ENCODE peak calls at places on chromosome 1, in five cellular contexts. One of them, this sample, is unnamed.

GRCh38 chr1:241822846-241823245 is 25.2 kb upstream of the EXO1 start:
- DNase-seq in body of pancreas: no peak
- DNase-seq in stimulated activated CD8-positive, alpha-beta memory T cell treated with anti-CD3 and anti-CD28 coated beads, Interleukin-4, amount 100 ng/mL, for 24 hours: no peak
- DNase-seq in T-cell: no peak
- DNase-seq in activated naive CD8-positive, alpha-beta T cell treated with anti-CD3 and anti-CD28 coated beads for 36 hours: no peak
- DNase-seq in this sample: no peak

GRCh38 chr1:9086796-9087195 is 17.4 kb upstream of the SLC2A5 start:
- DNase-seq in T-cell: no peak
- DNase-seq in stimulated activated CD8-positive, alpha-beta memory T cell treated with anti-CD3 and anti-CD28 coated beads, Interleukin-4, amount 100 ng/mL, for 24 hours: no peak
- DNase-seq in activated naive CD8-positive, alpha-beta T cell treated with anti-CD3 and anti-CD28 coated beads for 36 hours: no peak
- DNase-seq in body of pancreas: no peak
- DNase-seq in this sample: no peak

GRCh38 chr1:75396258-75396657 is 214.7 kb downstream of the SLC44A5 start:
- DNase-seq in activated naive CD8-positive, alpha-beta T cell treated with anti-CD3 and anti-CD28 coated beads for 36 hours: no peak
- DNase-seq in body of pancreas: no peak
- DNase-seq in T-cell: no peak
- DNase-seq in stimulated activated CD8-positive, alpha-beta memory T cell treated with anti-CD3 and anti-CD28 coated beads, Interleukin-4, amount 100 ng/mL, for 24 hours: no peak
- DNase-seq in this sample: no peak

GRCh38 chr1:10628685-10629084 is 153.9 kb downstream of the PEX14 start:
- DNase-seq in body of pancreas: peak
- DNase-seq in activated naive CD8-positive, alpha-beta T cell treated with anti-CD3 and anti-CD28 coated beads for 36 hours: no peak
- DNase-seq in stimulated activated CD8-positive, alpha-beta memory T cell treated with anti-CD3 and anti-CD28 coated beads, Interleukin-4, amount 100 ng/mL, for 24 hours: no peak
- DNase-seq in T-cell: no peak
- DNase-seq in this sample: no peak

GRCh38 chr1:34538481-34538880 is 216.4 kb upstream of the GJB5 start:
- DNase-seq in T-cell: no peak
- DNase-seq in activated naive CD8-positive, alpha-beta T cell treated with anti-CD3 and anti-CD28 coated beads for 36 hours: no peak
- DNase-seq in body of pancreas: no peak
- DNase-seq in stimulated activated CD8-positive, alpha-beta memory T cell treated with anti-CD3 and anti-CD28 coated beads, Interleukin-4, amount 100 ng/mL, for 24 hours: no peak
- DNase-seq in this sample: no peak

GRCh38 chr1:6470132-6471085 is 4.4 kb upstream of the TNFRSF25 start:
- DNase-seq in body of pancreas: no peak
- DNase-seq in T-cell: no peak
- DNase-seq in activated naive CD8-positive, alpha-beta T cell treated with anti-CD3 and anti-CD28 coated beads for 36 hours: no peak
- DNase-seq in stimulated activated CD8-positive, alpha-beta memory T cell treated with anti-CD3 and anti-CD28 coated beads, Interleukin-4, amount 100 ng/mL, for 24 hours: no peak
- DNase-seq in this sample: no peak

GRCh38 chr1:185821612-185822385 is 87.6 kb downstream of the HMCN1 start:
- DNase-seq in activated naive CD8-positive, alpha-beta T cell treated with anti-CD3 and anti-CD28 coated beads for 36 hours: no peak
- DNase-seq in body of pancreas: no peak
- DNase-seq in stimulated activated CD8-positive, alpha-beta memory T cell treated with anti-CD3 and anti-CD28 coated beads, Interleukin-4, amount 100 ng/mL, for 24 hours: no peak
- DNase-seq in T-cell: no peak
- DNase-seq in this sample: no peak

GRCh38 chr1:154453155-154453554 is 48.0 kb downstream of the IL6R start:
- DNase-seq in T-cell: no peak
- DNase-seq in body of pancreas: no peak
- DNase-seq in activated naive CD8-positive, alpha-beta T cell treated with anti-CD3 and anti-CD28 coated beads for 36 hours: no peak
- DNase-seq in stimulated activated CD8-positive, alpha-beta memory T cell treated with anti-CD3 and anti-CD28 coated beads, Interleukin-4, amount 100 ng/mL, for 24 hours: no peak
- DNase-seq in this sample: no peak

GRCh38 chr1:234582626-234583354 is 27.2 kb downstream of the IRF2BP2 start:
- DNase-seq in stimulated activated CD8-positive, alpha-beta memory T cell treated with anti-CD3 and anti-CD28 coated beads, Interleukin-4, amount 100 ng/mL, for 24 hours: no peak
- DNase-seq in body of pancreas: no peak
- DNase-seq in T-cell: no peak
- DNase-seq in activated naive CD8-positive, alpha-beta T cell treated with anti-CD3 and anti-CD28 coated beads for 36 hours: no peak
- DNase-seq in this sample: no peak

GRCh38 chr1:187517508-187517907 is 688.8 kb downstream of the PLA2G4A start:
- DNase-seq in T-cell: no peak
- DNase-seq in body of pancreas: peak
- DNase-seq in stimulated activated CD8-positive, alpha-beta memory T cell treated with anti-CD3 and anti-CD28 coated beads, Interleukin-4, amount 100 ng/mL, for 24 hours: no peak
- DNase-seq in activated naive CD8-positive, alpha-beta T cell treated with anti-CD3 and anti-CD28 coated beads for 36 hours: no peak
- DNase-seq in this sample: no peak

GRCh38 chr1:153919879-153920852 is 2.6 kb downstream of the GATAD2B start:
- DNase-seq in stimulated activated CD8-positive, alpha-beta memory T cell treated with anti-CD3 and anti-CD28 coated beads, Interleukin-4, amount 100 ng/mL, for 24 hours: no peak
- DNase-seq in T-cell: no peak
- DNase-seq in body of pancreas: no peak
- DNase-seq in activated naive CD8-positive, alpha-beta T cell treated with anti-CD3 and anti-CD28 coated beads for 36 hours: peak
- DNase-seq in this sample: no peak

GRCh38 chr1:170707959-170708666 is 44.2 kb downstream of the PRRX1 start:
- DNase-seq in T-cell: no peak
- DNase-seq in stimulated activated CD8-positive, alpha-beta memory T cell treated with anti-CD3 and anti-CD28 coated beads, Interleukin-4, amount 100 ng/mL, for 24 hours: no peak
- DNase-seq in activated naive CD8-positive, alpha-beta T cell treated with anti-CD3 and anti-CD28 coated beads for 36 hours: no peak
- DNase-seq in body of pancreas: no peak
- DNase-seq in this sample: no peak

GRCh38 chr1:205074513-205074912 is 9.7 kb downstream of the TMEM81 start:
- DNase-seq in activated naive CD8-positive, alpha-beta T cell treated with anti-CD3 and anti-CD28 coated beads for 36 hours: no peak
- DNase-seq in T-cell: no peak
- DNase-seq in body of pancreas: no peak
- DNase-seq in stimulated activated CD8-positive, alpha-beta memory T cell treated with anti-CD3 and anti-CD28 coated beads, Interleukin-4, amount 100 ng/mL, for 24 hours: no peak
- DNase-seq in this sample: no peak

GRCh38 chr1:226714148-226714547 is 24.9 kb downstream of the ITPKB start:
- DNase-seq in activated naive CD8-positive, alpha-beta T cell treated with anti-CD3 and anti-CD28 coated beads for 36 hours: no peak
- DNase-seq in stimulated activated CD8-positive, alpha-beta memory T cell treated with anti-CD3 and anti-CD28 coated beads, Interleukin-4, amount 100 ng/mL, for 24 hours: no peak
- DNase-seq in body of pancreas: no peak
- DNase-seq in T-cell: no peak
- DNase-seq in this sample: no peak

GRCh38 chr1:41397943-41398342 is 36.7 kb downstream of the FOXO6 start:
- DNase-seq in activated naive CD8-positive, alpha-beta T cell treated with anti-CD3 and anti-CD28 coated beads for 36 hours: no peak
- DNase-seq in stimulated activated CD8-positive, alpha-beta memory T cell treated with anti-CD3 and anti-CD28 coated beads, Interleukin-4, amount 100 ng/mL, for 24 hours: no peak
- DNase-seq in T-cell: no peak
- DNase-seq in body of pancreas: no peak
- DNase-seq in this sample: no peak

GRCh38 chr1:235703516-235703915 is 53.9 kb upstream of the GNG4 start:
- DNase-seq in stimulated activated CD8-positive, alpha-beta memory T cell treated with anti-CD3 and anti-CD28 coated beads, Interleukin-4, amount 100 ng/mL, for 24 hours: no peak
- DNase-seq in activated naive CD8-positive, alpha-beta T cell treated with anti-CD3 and anti-CD28 coated beads for 36 hours: no peak
- DNase-seq in body of pancreas: no peak
- DNase-seq in T-cell: no peak
- DNase-seq in this sample: no peak

GRCh38 chr1:157069596-157069995 is 24.1 kb upstream of the ARHGEF11 start:
- DNase-seq in activated naive CD8-positive, alpha-beta T cell treated with anti-CD3 and anti-CD28 coated beads for 36 hours: no peak
- DNase-seq in stimulated activated CD8-positive, alpha-beta memory T cell treated with anti-CD3 and anti-CD28 coated beads, Interleukin-4, amount 100 ng/mL, for 24 hours: no peak
- DNase-seq in T-cell: no peak
- DNase-seq in body of pancreas: no peak
- DNase-seq in this sample: no peak

GRCh38 chr1:167249702-167250101 is 29.0 kb downstream of the POU2F1 start:
- DNase-seq in activated naive CD8-positive, alpha-beta T cell treated with anti-CD3 and anti-CD28 coated beads for 36 hours: no peak
- DNase-seq in body of pancreas: no peak
- DNase-seq in T-cell: no peak
- DNase-seq in stimulated activated CD8-positive, alpha-beta memory T cell treated with anti-CD3 and anti-CD28 coated beads, Interleukin-4, amount 100 ng/mL, for 24 hours: no peak
- DNase-seq in this sample: no peak

GRCh38 chr1:3624194-3625136 is at the start of gene TPRG1L:
- DNase-seq in stimulated activated CD8-positive, alpha-beta memory T cell treated with anti-CD3 and anti-CD28 coated beads, Interleukin-4, amount 100 ng/mL, for 24 hours: peak
- DNase-seq in activated naive CD8-positive, alpha-beta T cell treated with anti-CD3 and anti-CD28 coated beads for 36 hours: peak
- DNase-seq in body of pancreas: peak
- DNase-seq in T-cell: peak
- DNase-seq in this sample: peak

GRCh38 chr1:214143015-214143775 is 137.8 kb upstream of the SMYD2 start:
- DNase-seq in activated naive CD8-positive, alpha-beta T cell treated with anti-CD3 and anti-CD28 coated beads for 36 hours: no peak
- DNase-seq in body of pancreas: no peak
- DNase-seq in stimulated activated CD8-positive, alpha-beta memory T cell treated with anti-CD3 and anti-CD28 coated beads, Interleukin-4, amount 100 ng/mL, for 24 hours: no peak
- DNase-seq in T-cell: no peak
- DNase-seq in this sample: no peak

GRCh38 chr1:21260405-21261129 is 29.7 kb downstream of the ECE1 start:
- DNase-seq in body of pancreas: no peak
- DNase-seq in stimulated activated CD8-positive, alpha-beta memory T cell treated with anti-CD3 and anti-CD28 coated beads, Interleukin-4, amount 100 ng/mL, for 24 hours: no peak
- DNase-seq in T-cell: no peak
- DNase-seq in activated naive CD8-positive, alpha-beta T cell treated with anti-CD3 and anti-CD28 coated beads for 36 hours: no peak
- DNase-seq in this sample: no peak

GRCh38 chr1:43144228-43144627 is 27.9 kb downstream of the EBNA1BP2 start:
- DNase-seq in T-cell: no peak
- DNase-seq in body of pancreas: no peak
- DNase-seq in stimulated activated CD8-positive, alpha-beta memory T cell treated with anti-CD3 and anti-CD28 coated beads, Interleukin-4, amount 100 ng/mL, for 24 hours: no peak
- DNase-seq in activated naive CD8-positive, alpha-beta T cell treated with anti-CD3 and anti-CD28 coated beads for 36 hours: no peak
- DNase-seq in this sample: no peak

GRCh38 chr1:239263821-239264220 is 122.5 kb upstream of the CHRM3 start:
- DNase-seq in T-cell: no peak
- DNase-seq in stimulated activated CD8-positive, alpha-beta memory T cell treated with anti-CD3 and anti-CD28 coated beads, Interleukin-4, amount 100 ng/mL, for 24 hours: no peak
- DNase-seq in body of pancreas: no peak
- DNase-seq in activated naive CD8-positive, alpha-beta T cell treated with anti-CD3 and anti-CD28 coated beads for 36 hours: no peak
- DNase-seq in this sample: no peak